ENCODE peak calls at places on chromosomes 5 and 9, in four cellular contexts. C is left lung, R is uterus, Q is MM.1S. G is an unnamed sample.

GRCh38 chr5:9401786-9402472 is 143.9 kb downstream of the SEMA5A start:
- DNase-seq in R (no peak), Q (no peak), C (no peak), G (no peak)

GRCh38 chr9:127451681-127452480 is 571 bp downstream of the LRSAM1 start:
- DNase-seq in C (peak), Q (peak), R (peak), G (peak)

GRCh38 chr5:178120661-178121357 is 7.5 kb downstream of the N4BP3 start:
- DNase-seq in C (peak), Q (peak), R (peak), G (peak)

GRCh38 chr5:10555134-10555733 is 8.6 kb upstream of the ANKRD33B start:
- DNase-seq in C (no peak), R (peak), Q (no peak), G (no peak)

GRCh38 chr5:7927466-7928375 is 58.8 kb downstream of the MTRR start:
- DNase-seq in R (no peak), Q (peak), C (no peak), G (peak)

GRCh38 chr9:23492126-23493002 is 333.7 kb downstream of the ELAVL2 start:
- DNase-seq in Q (peak), C (no peak), R (no peak), G (no peak)

GRCh38 chr5:1884638-1885475 is 2.1 kb upstream of the IRX4 start:
- DNase-seq in R (no peak), C (peak), Q (no peak), G (no peak)

GRCh38 chr5:28850320-28850921 is 1812.0 kb upstream of the CDH9 start:
- DNase-seq in C (no peak), R (no peak), Q (no peak), G (no peak)

GRCh38 chr5:149488645-149489306 is 62.5 kb downstream of the CSNK1A1 start:
- DNase-seq in C (no peak), R (no peak), Q (no peak), G (no peak)

GRCh38 chr9:29769019-29769418 is 2195.7 kb upstream of the C9orf72 start:
- DNase-seq in Q (no peak), C (no peak), R (no peak), G (no peak)

GRCh38 chr5:471750-472058 is 28.7 kb downstream of the EXOC3 start:
- DNase-seq in R (no peak), Q (no peak), C (no peak), G (no peak)

GRCh38 chr5:473344-474192 is 30.6 kb downstream of the EXOC3 start:
- DNase-seq in R (no peak), Q (no peak), C (peak), G (no peak)

GRCh38 chr5:470961-471749 is 28.2 kb downstream of the EXOC3 start:
- DNase-seq in R (no peak), Q (no peak), C (no peak), G (no peak)

GRCh38 chr5:472076-472655 is 29.2 kb downstream of the EXOC3 start:
- DNase-seq in C (peak), R (no peak), Q (no peak), G (no peak)

GRCh38 chr5:472656-473343 is 29.8 kb downstream of the EXOC3 start:
- DNase-seq in C (peak), Q (peak), R (peak), G (peak)
- TF ChIP-seq CTCF in C (no peak), Q (no peak), R (no peak), G (no peak)

GRCh38 chr5:135979510-135979909 is 24.7 kb upstream of the LECT2 start:
- DNase-seq in C (no peak), Q (no peak), R (no peak), G (no peak)
- TF ChIP-seq CTCF in C (no peak), Q (no peak), R (no peak), G (no peak)

DNA sequence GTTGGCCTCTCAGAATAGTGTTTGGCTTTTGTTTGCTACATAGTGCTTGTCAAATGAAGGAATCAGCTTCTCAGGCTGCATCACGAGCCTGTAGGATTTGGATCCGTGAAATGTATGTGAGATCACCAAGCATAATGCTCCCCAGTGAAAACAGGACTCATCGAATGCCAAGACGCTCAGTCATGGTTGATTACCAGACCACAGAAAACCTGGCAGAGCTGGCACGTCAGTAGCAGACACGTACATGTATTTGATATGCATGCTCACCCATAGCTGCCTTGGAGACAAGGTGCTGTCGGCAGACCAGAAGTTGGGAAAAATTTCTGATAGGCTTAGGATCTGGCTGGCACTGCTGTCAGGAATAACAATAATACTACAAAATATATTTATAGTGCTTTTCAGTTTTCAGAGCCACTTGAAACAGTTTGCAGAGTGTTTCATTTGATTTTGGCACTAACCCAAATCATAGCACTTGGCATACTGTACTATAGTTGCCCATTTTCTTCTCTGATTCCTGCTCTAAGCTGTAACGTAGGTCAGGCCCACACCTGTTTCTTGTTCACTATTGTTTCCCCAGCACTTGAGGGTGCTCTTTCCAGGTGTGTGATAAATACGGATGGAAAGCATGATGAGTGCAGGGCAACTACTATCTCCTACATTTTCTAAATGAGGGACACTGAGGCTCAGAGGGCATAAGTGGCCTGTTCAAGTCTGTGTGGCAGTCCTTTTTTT is 226.1 kb downstream of the NR3C1 start:
- DNase-seq in Q (no peak), C (no peak), R (no peak), G (no peak)
- TF ChIP-seq CTCF in Q (no peak), C (no peak), R (no peak), G (no peak)

GRCh38 chr5:116671211-116671736 is 96.7 kb upstream of the SEMA6A start:
- DNase-seq in Q (peak), R (no peak), C (no peak), G (peak)
- TF ChIP-seq CTCF in Q (no peak), R (no peak), C (no peak), G (no peak)